ENCODE peak calls at places on chromosome 16, in seven cellular contexts. F is GM04504; D is lower leg skin; P is AG08395; K is activated CD4-positive, alpha-beta T cell treated with anti-CD3 and anti-CD28 coated beads for 4 hours; U is T-helper 1 cell; O is mucosa of gallbladder. S is an unnamed sample.
A peak's percentile ranks its signal among the peaks of the same experiment; 100 is the strongest.

GRCh38 chr16:74699666-74700065 is 996 bp downstream of the MLKL start:
- DNase-seq in K (no peak), D (no peak), P (no peak), U (no peak), F (no peak), O (no peak), S (no peak)

GRCh38 chr16:71288570-71288889 is 672 bp downstream of the CMTR2 start:
- DNase-seq in P (no peak), K (no peak), U (no peak), O (no peak), D (no peak), F (no peak), S (no peak)

GRCh38 chr16:22955461-22956145 is 141.6 kb downstream of the HS3ST2 start:
- DNase-seq in K (no peak), D (peak; percentile 18), F (no peak), O (no peak), U (no peak), P (no peak), S (no peak)

GRCh38 chr16:87860553-87861299 is 8.6 kb downstream of the SLC7A5 start:
- DNase-seq in O (no peak), D (no peak), F (peak; percentile 37), U (no peak), K (peak; percentile 28), P (peak; percentile 46), S (no peak)

GRCh38 chr16:180101-180920 is at the start of gene HBQ1:
- DNase-seq in K (peak; percentile 21), U (no peak), P (peak; percentile 53), D (no peak), O (no peak), F (no peak), S (peak; percentile 26)

GRCh38 chr16:8398548-8398947 is 191.8 kb downstream of the TMEM114 start:
- DNase-seq in O (no peak), P (no peak), F (no peak), U (no peak), D (no peak), K (no peak), S (no peak)

GRCh38 chr16:9039208-9039607 is 52.2 kb upstream of the HAPSTR1 start:
- DNase-seq in K (no peak), O (no peak), P (no peak), U (no peak), D (no peak), F (no peak), S (no peak)

GRCh38 chr16:67884-68789 is 4.3 kb downstream of the RHBDF1 start:
- DNase-seq in F (no peak), O (no peak), P (peak; percentile 66), K (no peak), U (no peak), D (no peak), S (no peak)

GRCh38 chr16:50634947-50635346 is 46.2 kb downstream of the SNX20 start:
- DNase-seq in K (no peak), F (no peak), D (no peak), U (no peak), O (no peak), P (no peak), S (no peak)

GRCh38 chr16:11534262-11534661 is 52.5 kb downstream of the LITAF start:
- DNase-seq in P (no peak), F (no peak), U (no peak), O (no peak), D (no peak), K (no peak), S (no peak)

GRCh38 chr16:3935921-3936320 is 55.4 kb upstream of the CREBBP start:
- DNase-seq in D (no peak), U (no peak), K (no peak), F (no peak), O (no peak), P (no peak), S (no peak)

GRCh38 chr16:84593825-84594724 is 23.8 kb downstream of the COTL1 start:
- DNase-seq in P (no peak), U (peak; percentile 67), D (no peak), O (peak; percentile 65), K (peak; percentile 67), F (no peak), S (peak; percentile 67)

GRCh38 chr16:14302031-14302398 is 230.9 kb downstream of the MRTFB start:
- DNase-seq in P (peak; percentile 87), K (no peak), F (peak; percentile 69), U (no peak), O (peak; percentile 28), D (no peak), S (no peak)

GRCh38 chr16:84753412-84754325 is 53.9 kb downstream of the USP10 start:
- DNase-seq in P (no peak), D (no peak), U (no peak), F (no peak), O (no peak), K (no peak), S (no peak)

GRCh38 chr16:56789360-56789759 is 59.4 kb downstream of the NUP93 start:
- DNase-seq in U (no peak), K (no peak), F (no peak), O (peak; percentile 39), P (peak; percentile 33), D (peak; percentile 21), S (no peak)

GRCh38 chr16:4193920-4194319 is 48.0 kb downstream of the SRL start:
- DNase-seq in U (no peak), P (no peak), K (no peak), O (no peak), F (no peak), D (no peak), S (no peak)

GRCh38 chr16:88448461-88449266 is 4.4 kb upstream of the ZFPM1 start:
- DNase-seq in K (no peak), P (no peak), D (no peak), F (no peak), O (no peak), U (no peak), S (no peak)

GRCh38 chr16:65268331-65268730 is 146.5 kb upstream of the CDH11 start:
- DNase-seq in P (no peak), O (no peak), U (no peak), D (no peak), K (no peak), F (no peak), S (no peak)

GRCh38 chr16:16083421-16084156 is 134.2 kb downstream of the ABCC1 start:
- DNase-seq in P (no peak), K (peak; percentile 10), O (no peak), F (no peak), D (no peak), U (no peak), S (no peak)

GRCh38 chr16:89371968-89372634 is 118.3 kb downstream of the ANKRD11 start:
- DNase-seq in O (no peak), K (no peak), P (no peak), F (no peak), D (no peak), U (no peak), S (no peak)

GRCh38 chr16:19810817-19811731 is 73.6 kb downstream of the GPRC5B start:
- DNase-seq in U (no peak), O (no peak), P (peak; percentile 6), D (no peak), K (no peak), F (no peak), S (no peak)

GRCh38 chr16:88700636-88701482 is 5.3 kb downstream of the RNF166 start:
- DNase-seq in F (peak; percentile 41), P (peak; percentile 52), K (peak; percentile 95), D (peak; percentile 88), U (peak; percentile 96), O (peak; percentile 91), S (peak; percentile 90)

GRCh38 chr16:5665770-5666169 is 568.2 kb upstream of the EEF2KMT start:
- DNase-seq in O (no peak), K (no peak), U (no peak), D (no peak), P (no peak), F (no peak), S (no peak)

GRCh38 chr16:81997738-81998137 is 13.5 kb downstream of the SDR42E1 start:
- DNase-seq in K (no peak), D (no peak), U (no peak), P (peak; percentile 81), O (peak; percentile 51), F (peak; percentile 40), S (no peak)

GRCh38 chr16:30896203-30896889 is at the start of gene CTF1:
- DNase-seq in P (peak; percentile 94), F (peak; percentile 89), U (no peak), K (no peak), D (peak; percentile 59), O (peak; percentile 64), S (no peak)

GRCh38 chr16:4214215-4214621 is 27.7 kb downstream of the SRL start:
- DNase-seq in F (peak; percentile 60), O (peak; percentile 40), P (peak; percentile 89), K (no peak), U (no peak), D (peak; percentile 40), S (no peak)

GRCh38 chr16:57000271-57001025 is 11.1 kb downstream of the NLRC5 start:
- DNase-seq in O (no peak), P (peak; percentile 94), K (peak; percentile 58), F (peak; percentile 89), D (peak; percentile 58), U (no peak), S (no peak)

GRCh38 chr16:75398333-75398732 is 35.0 kb downstream of the CFDP1 start:
- DNase-seq in F (no peak), U (no peak), D (no peak), K (no peak), P (no peak), O (no peak), S (no peak)

GRCh38 chr16:79845734-79846135 is 245.2 kb upstream of the MAF start:
- DNase-seq in U (no peak), D (no peak), F (no peak), O (no peak), P (no peak), K (no peak), S (no peak)

GRCh38 chr16:68264128-68265077 is at the start of gene SLC7A6:
- DNase-seq in D (no peak), P (peak; percentile 91), O (peak; percentile 62), F (no peak), U (peak; percentile 77), K (peak; percentile 87), S (peak; percentile 87)

GRCh38 chr16:84416407-84417321 is 48.3 kb downstream of the ATP2C2 start:
- DNase-seq in O (no peak), U (no peak), K (no peak), P (no peak), D (no peak), F (no peak), S (no peak)

GRCh38 chr16:55661842-55662479 is 6.2 kb downstream of the SLC6A2 start:
- DNase-seq in O (no peak), P (peak; percentile 82), K (no peak), F (no peak), D (no peak), U (no peak), S (no peak)

GRCh38 chr16:2365895-2366294 is 25.4 kb upstream of the ABCA3 start:
- DNase-seq in O (no peak), P (peak; percentile 79), D (no peak), F (peak; percentile 48), U (no peak), K (no peak), S (no peak)

GRCh38 chr16:24738895-24739294 is 9.4 kb downstream of the TNRC6A start:
- DNase-seq in P (no peak), F (no peak), U (no peak), D (no peak), K (no peak), O (no peak), S (no peak)

GRCh38 chr16:4783951-4784336 is 4.2 kb downstream of the SEPTIN12 start:
- DNase-seq in K (no peak), O (no peak), D (no peak), F (no peak), U (no peak), P (no peak), S (no peak)

S was measured in T-helper 17 cell.